ENCODE peak calls at places on chromosome 1, in six cellular contexts. One of them, this sample, is unnamed.

GRCh38 chr1:19452221-19452663 is 33.1 kb downstream of the CAPZB start:
- DNase-seq in left ventricle myocardium inferior: peak
- DNase-seq in tibial nerve: no peak
- DNase-seq in fibroblast of mammary gland: peak
- DNase-seq in HFF-Myc: peak
- DNase-seq in ovary: no peak
- DNase-seq in this sample: no peak

GRCh38 chr1:71792264-71792663 is 490.1 kb downstream of the NEGR1 start:
- DNase-seq in left ventricle myocardium inferior: no peak
- DNase-seq in tibial nerve: no peak
- DNase-seq in fibroblast of mammary gland: no peak
- DNase-seq in HFF-Myc: no peak
- DNase-seq in ovary: no peak
- DNase-seq in this sample: no peak

GRCh38 chr1:65250826-65251225 is 58.5 kb upstream of the DNAJC6 start:
- DNase-seq in left ventricle myocardium inferior: no peak
- DNase-seq in tibial nerve: no peak
- DNase-seq in fibroblast of mammary gland: no peak
- DNase-seq in HFF-Myc: no peak
- DNase-seq in ovary: no peak
- DNase-seq in this sample: no peak

GRCh38 chr1:8144318-8144717 is 118.2 kb upstream of the ERRFI1 start:
- DNase-seq in left ventricle myocardium inferior: no peak
- DNase-seq in tibial nerve: no peak
- DNase-seq in fibroblast of mammary gland: no peak
- DNase-seq in HFF-Myc: no peak
- DNase-seq in ovary: peak
- DNase-seq in this sample: no peak

GRCh38 chr1:106978477-106979322 is 77.8 kb upstream of the PRMT6 start:
- DNase-seq in left ventricle myocardium inferior: no peak
- DNase-seq in tibial nerve: peak
- DNase-seq in fibroblast of mammary gland: peak
- DNase-seq in HFF-Myc: no peak
- DNase-seq in ovary: no peak
- DNase-seq in this sample: no peak

GRCh38 chr1:183473286-183473536 is 912 bp downstream of the SMG7 start:
- DNase-seq in left ventricle myocardium inferior: no peak
- DNase-seq in tibial nerve: no peak
- DNase-seq in fibroblast of mammary gland: peak
- DNase-seq in HFF-Myc: no peak
- DNase-seq in ovary: no peak
- DNase-seq in this sample: no peak

GRCh38 chr1:161499099-161500078 is 5.9 kb upstream of the FCGR2A start:
- DNase-seq in left ventricle myocardium inferior: no peak
- DNase-seq in tibial nerve: peak
- DNase-seq in fibroblast of mammary gland: no peak
- DNase-seq in HFF-Myc: no peak
- DNase-seq in ovary: no peak
- DNase-seq in this sample: no peak

GRCh38 chr1:157673008-157673407 is 27.6 kb downstream of the FCRL3 start:
- DNase-seq in left ventricle myocardium inferior: no peak
- DNase-seq in tibial nerve: no peak
- DNase-seq in fibroblast of mammary gland: no peak
- DNase-seq in HFF-Myc: no peak
- DNase-seq in ovary: no peak
- DNase-seq in this sample: no peak

GRCh38 chr1:212232020-212232570 is 53.1 kb upstream of the PPP2R5A start:
- DNase-seq in left ventricle myocardium inferior: no peak
- DNase-seq in tibial nerve: no peak
- DNase-seq in fibroblast of mammary gland: peak
- DNase-seq in HFF-Myc: no peak
- DNase-seq in ovary: no peak
- DNase-seq in this sample: no peak

GRCh38 chr1:153375511-153375910 is at the start of gene S100A12:
- DNase-seq in left ventricle myocardium inferior: no peak
- DNase-seq in tibial nerve: no peak
- DNase-seq in fibroblast of mammary gland: peak
- DNase-seq in HFF-Myc: peak
- DNase-seq in ovary: no peak
- DNase-seq in this sample: peak

GRCh38 chr1:84379781-84380180 is 18.5 kb upstream of the DNASE2B start:
- DNase-seq in left ventricle myocardium inferior: no peak
- DNase-seq in tibial nerve: no peak
- DNase-seq in fibroblast of mammary gland: no peak
- DNase-seq in HFF-Myc: no peak
- DNase-seq in ovary: no peak
- DNase-seq in this sample: no peak

GRCh38 chr1:101992816-101993575 is 3.7 kb downstream of the OLFM3 start:
- DNase-seq in left ventricle myocardium inferior: no peak
- DNase-seq in tibial nerve: no peak
- DNase-seq in fibroblast of mammary gland: no peak
- DNase-seq in HFF-Myc: no peak
- DNase-seq in ovary: no peak
- DNase-seq in this sample: no peak

GRCh38 chr1:101996830-101997485 is at the start of gene OLFM3:
- DNase-seq in left ventricle myocardium inferior: no peak
- DNase-seq in tibial nerve: no peak
- DNase-seq in fibroblast of mammary gland: no peak
- DNase-seq in HFF-Myc: no peak
- DNase-seq in ovary: no peak
- DNase-seq in this sample: no peak

GRCh38 chr1:101995984-101996731 is 568 bp downstream of the OLFM3 start:
- DNase-seq in left ventricle myocardium inferior: no peak
- DNase-seq in tibial nerve: no peak
- DNase-seq in fibroblast of mammary gland: no peak
- DNase-seq in HFF-Myc: no peak
- DNase-seq in ovary: no peak
- DNase-seq in this sample: no peak

DNA sequence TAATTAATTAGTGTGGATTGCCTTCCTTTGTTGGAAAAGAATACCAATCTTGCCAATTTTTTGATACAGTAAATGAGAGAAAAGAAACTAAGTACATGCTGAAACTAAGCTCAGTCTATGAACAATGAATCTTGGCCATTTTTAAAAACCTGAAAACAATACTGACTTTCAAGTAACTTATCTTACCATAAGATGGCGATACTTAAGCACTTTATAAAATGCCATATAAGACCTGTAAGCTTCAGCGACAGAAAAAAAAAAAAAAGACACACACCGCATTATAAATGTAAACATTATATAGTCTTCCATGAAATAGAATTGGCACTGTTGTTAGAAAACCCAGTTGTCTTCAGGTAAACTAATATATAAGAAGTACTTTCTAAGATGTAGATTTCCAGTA is 3.0 kb downstream of the OLFM3 start:
- DNase-seq in left ventricle myocardium inferior: no peak
- DNase-seq in tibial nerve: no peak
- DNase-seq in fibroblast of mammary gland: peak
- DNase-seq in HFF-Myc: no peak
- DNase-seq in ovary: no peak
- DNase-seq in this sample: no peak
- TF ChIP-seq CTCF in left ventricle myocardium inferior: no peak
- TF ChIP-seq CTCF in tibial nerve: no peak
- TF ChIP-seq CTCF in fibroblast of mammary gland: no peak
- TF ChIP-seq CTCF in HFF-Myc: no peak
- TF ChIP-seq CTCF in ovary: no peak
- TF ChIP-seq CTCF in this sample: no peak

DNA sequence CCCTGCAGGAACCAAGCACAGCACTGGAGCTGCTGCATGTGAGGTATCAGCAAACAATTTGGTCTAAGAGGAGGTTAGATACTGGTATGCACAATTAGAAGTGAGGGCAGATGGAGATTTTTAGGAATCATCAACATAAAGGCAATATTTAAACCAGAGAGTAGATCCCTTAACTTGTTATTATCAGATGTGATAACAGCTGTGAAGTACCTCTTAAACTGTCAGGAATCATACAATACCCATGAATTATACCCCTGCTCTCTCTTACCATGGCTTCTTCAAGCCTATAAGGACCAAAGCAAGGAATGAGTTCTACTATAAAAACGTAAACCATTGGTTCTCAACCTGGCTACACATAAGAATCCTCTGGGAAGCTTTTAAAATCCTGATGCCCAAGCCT is 3.9 kb downstream of the BCAR3 start:
- DNase-seq in left ventricle myocardium inferior: no peak
- DNase-seq in tibial nerve: no peak
- DNase-seq in fibroblast of mammary gland: no peak
- DNase-seq in HFF-Myc: no peak
- DNase-seq in ovary: no peak
- DNase-seq in this sample: no peak
- H3K4me3 ChIP-seq in left ventricle myocardium inferior: no peak
- H3K4me3 ChIP-seq in tibial nerve: no peak
- H3K4me3 ChIP-seq in fibroblast of mammary gland: no peak
- H3K4me3 ChIP-seq in HFF-Myc: no peak
- H3K4me3 ChIP-seq in ovary: no peak
- H3K4me3 ChIP-seq in this sample: no peak

GRCh38 chr1:99007366-99007765 is 2.7 kb upstream of the PLPPR5 start:
- DNase-seq in left ventricle myocardium inferior: no peak
- DNase-seq in tibial nerve: no peak
- DNase-seq in fibroblast of mammary gland: no peak
- DNase-seq in HFF-Myc: no peak
- DNase-seq in ovary: no peak
- DNase-seq in this sample: no peak

GRCh38 chr1:99005142-99005491 is 456 bp upstream of the PLPPR5 start:
- DNase-seq in left ventricle myocardium inferior: no peak
- DNase-seq in tibial nerve: no peak
- DNase-seq in fibroblast of mammary gland: no peak
- DNase-seq in HFF-Myc: no peak
- DNase-seq in ovary: no peak
- DNase-seq in this sample: no peak

GRCh38 chr1:99003911-99004269 is 771 bp downstream of the PLPPR5 start:
- DNase-seq in left ventricle myocardium inferior: no peak
- DNase-seq in tibial nerve: no peak
- DNase-seq in fibroblast of mammary gland: no peak
- DNase-seq in HFF-Myc: no peak
- DNase-seq in ovary: no peak
- DNase-seq in this sample: no peak

GRCh38 chr1:99005537-99005942 is 879 bp upstream of the PLPPR5 start:
- DNase-seq in left ventricle myocardium inferior: no peak
- DNase-seq in tibial nerve: no peak
- DNase-seq in fibroblast of mammary gland: no peak
- DNase-seq in HFF-Myc: no peak
- DNase-seq in ovary: no peak
- DNase-seq in this sample: no peak

DNA sequence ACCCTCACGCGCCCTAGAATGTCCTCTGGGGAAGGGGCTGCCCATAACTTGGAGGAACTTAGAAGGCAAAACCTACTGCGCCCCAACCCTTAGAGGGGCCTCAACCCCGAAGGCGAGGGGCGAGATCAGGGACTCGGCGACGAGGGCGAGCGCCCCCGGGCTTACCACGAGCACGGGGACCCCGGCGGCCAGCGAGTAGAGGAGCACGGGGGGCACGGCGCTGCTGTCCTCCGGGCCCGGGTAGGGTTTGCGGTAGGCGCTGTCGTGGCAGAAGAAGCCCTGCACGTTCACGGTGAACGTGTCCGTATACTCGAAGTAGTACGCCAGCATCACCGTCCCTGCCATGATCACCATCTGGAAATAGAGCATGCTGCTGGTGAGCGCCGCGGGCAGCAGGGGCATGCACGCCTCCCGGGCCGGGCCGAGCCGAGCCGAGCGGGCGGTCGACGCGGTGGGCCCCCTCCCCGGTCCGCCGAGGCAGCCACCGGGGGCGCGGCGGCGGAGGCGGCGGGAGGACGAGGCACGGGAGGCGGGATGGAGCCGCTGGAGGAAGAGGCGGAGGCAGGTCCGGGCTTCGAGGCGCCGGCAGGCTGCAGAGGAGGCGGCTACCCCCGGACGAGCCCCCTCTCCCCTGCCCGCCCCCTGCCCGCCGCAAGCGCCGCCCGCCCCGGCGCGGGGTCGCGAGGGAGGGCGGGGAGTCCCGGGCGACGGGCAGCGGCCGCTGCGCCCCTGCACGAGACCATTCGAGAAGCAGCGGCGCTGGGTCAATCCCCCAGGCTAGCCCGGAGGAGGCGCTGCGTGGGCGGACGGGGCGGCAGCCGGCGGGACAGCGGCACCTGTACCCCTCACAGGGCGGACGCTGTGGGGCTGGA is at the start of gene PLPPR5:
- DNase-seq in left ventricle myocardium inferior: no peak
- DNase-seq in tibial nerve: no peak
- DNase-seq in fibroblast of mammary gland: peak
- DNase-seq in HFF-Myc: no peak
- DNase-seq in ovary: no peak
- DNase-seq in this sample: no peak
- TF ChIP-seq CTCF in left ventricle myocardium inferior: no peak
- TF ChIP-seq CTCF in tibial nerve: no peak
- TF ChIP-seq CTCF in fibroblast of mammary gland: no peak
- TF ChIP-seq CTCF in HFF-Myc: no peak
- TF ChIP-seq CTCF in ovary: no peak
- TF ChIP-seq CTCF in this sample: no peak

GRCh38 chr1:151476083-151476482 is 16.8 kb upstream of the POGZ start:
- DNase-seq in left ventricle myocardium inferior: no peak
- DNase-seq in tibial nerve: no peak
- DNase-seq in fibroblast of mammary gland: no peak
- DNase-seq in HFF-Myc: no peak
- DNase-seq in ovary: no peak
- DNase-seq in this sample: no peak

GRCh38 chr1:151474711-151475110 is 15.4 kb upstream of the POGZ start:
- DNase-seq in left ventricle myocardium inferior: no peak
- DNase-seq in tibial nerve: no peak
- DNase-seq in fibroblast of mammary gland: no peak
- DNase-seq in HFF-Myc: no peak
- DNase-seq in ovary: no peak
- DNase-seq in this sample: no peak

GRCh38 chr1:151477066-151477465 is 17.8 kb upstream of the POGZ start:
- DNase-seq in left ventricle myocardium inferior: no peak
- DNase-seq in tibial nerve: no peak
- DNase-seq in fibroblast of mammary gland: no peak
- DNase-seq in HFF-Myc: no peak
- DNase-seq in ovary: no peak
- DNase-seq in this sample: no peak

GRCh38 chr1:151475175-151475574 is 15.9 kb upstream of the POGZ start:
- DNase-seq in left ventricle myocardium inferior: no peak
- DNase-seq in tibial nerve: no peak
- DNase-seq in fibroblast of mammary gland: no peak
- DNase-seq in HFF-Myc: no peak
- DNase-seq in ovary: no peak
- DNase-seq in this sample: no peak

DNA sequence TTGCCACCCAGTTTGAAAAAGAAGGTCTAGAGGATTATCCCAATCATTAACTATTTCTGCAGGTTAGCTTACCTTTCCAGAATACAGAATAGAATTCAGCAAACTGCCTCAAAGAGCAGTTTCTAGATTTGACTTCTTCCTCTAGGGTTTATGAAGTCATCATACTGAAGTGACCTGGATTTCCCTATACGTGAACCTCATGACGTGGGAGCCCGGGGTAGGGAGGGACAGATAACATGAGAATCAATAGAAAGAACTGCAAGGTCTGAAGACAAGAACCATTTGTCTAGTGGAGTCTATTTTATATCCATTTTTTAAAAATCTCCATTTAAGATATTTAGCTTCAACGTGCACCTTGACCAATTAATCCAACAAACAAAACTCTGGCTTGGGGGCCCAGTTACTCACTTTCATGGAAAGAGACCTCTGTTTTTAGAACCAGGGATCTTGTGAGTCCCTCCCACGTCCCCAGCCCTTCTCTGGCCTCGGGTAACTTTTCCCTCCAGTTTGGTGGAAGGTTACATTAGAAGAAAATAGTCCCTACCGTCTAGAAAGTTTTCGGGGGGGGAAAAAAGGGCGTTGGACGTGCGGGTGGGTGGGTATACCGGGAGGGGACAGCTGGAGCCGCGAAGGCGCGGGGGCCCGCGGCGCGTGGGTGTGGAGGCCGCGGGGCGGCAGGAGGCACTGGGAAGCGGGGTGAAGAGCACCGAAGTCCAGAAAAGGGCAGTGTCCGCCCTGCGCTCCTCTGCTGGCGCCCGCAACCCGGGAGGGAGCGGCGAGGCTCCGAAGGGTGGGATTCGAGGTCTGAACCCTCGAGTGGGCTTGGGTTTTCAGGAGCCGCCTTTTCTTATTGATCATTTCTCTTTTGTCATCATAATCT is 13.8 kb upstream of the POGZ start:
- DNase-seq in left ventricle myocardium inferior: peak
- DNase-seq in tibial nerve: peak
- DNase-seq in fibroblast of mammary gland: peak
- DNase-seq in HFF-Myc: no peak
- DNase-seq in ovary: peak
- DNase-seq in this sample: no peak
- H3K4me3 ChIP-seq in left ventricle myocardium inferior: peak
- H3K4me3 ChIP-seq in tibial nerve: peak
- H3K4me3 ChIP-seq in fibroblast of mammary gland: peak
- H3K4me3 ChIP-seq in HFF-Myc: peak
- H3K4me3 ChIP-seq in ovary: peak
- H3K4me3 ChIP-seq in this sample: peak